ENCODE peak calls at places on chromosomes 6 and 20, in seven cellular contexts. L, U, D, Q, M, G and O are unnamed samples. For H3K4me1, the result is how much of the 10 kb centered on the place peaks cover.

GRCh38 chr20:32010666-32011065 is 428 bp downstream of the CCM2L start:
- DNase-seq in L (peak), U (no peak), D (no peak), Q (no peak), M (no peak), G (no peak), O (no peak)

GRCh38 chr6:157034433-157035230 is 257.5 kb downstream of the ARID1B start:
- DNase-seq in L (peak), U (no peak), D (no peak), Q (no peak), M (peak), G (no peak), O (no peak)

GRCh38 chr6:98931710-98932109 is 16.0 kb downstream of the FBXL4 start:
- DNase-seq in L (peak), U (no peak), D (no peak), Q (no peak), M (no peak), G (no peak), O (no peak)

GRCh38 chr6:138526822-138527235 is 27.5 kb upstream of the NHSL1 start:
- DNase-seq in L (peak), U (no peak), D (no peak), Q (no peak), M (peak), G (no peak), O (no peak)

GRCh38 chr6:165846123-165846966 is 183.3 kb upstream of the PDE10A start:
- DNase-seq in L (no peak), U (no peak), D (no peak), Q (no peak), M (no peak), G (no peak), O (no peak)

GRCh38 chr20:36199293-36200257 is 36.7 kb upstream of the AAR2 start:
- DNase-seq in L (peak), U (peak), D (peak), Q (peak), M (peak), G (peak), O (no peak)

GRCh38 chr6:112298816-112299281 is 44.5 kb upstream of the LAMA4 start:
- DNase-seq in L (no peak), U (no peak), D (peak), Q (no peak), M (no peak), G (no peak), O (no peak)

GRCh38 chr6:36443498-36443844 is 671 bp downstream of the KCTD20 start:
- DNase-seq in L (no peak), U (no peak), D (no peak), Q (no peak), M (no peak), G (no peak), O (no peak)

GRCh38 chr20:62952373-62953166 is at the start of gene SLC17A9:
- DNase-seq in L (peak), U (peak), D (no peak), Q (peak), M (no peak), G (peak), O (no peak)

GRCh38 chr20:42795399-42795798 is 394.3 kb downstream of the PTPRT start:
- DNase-seq in L (no peak), U (peak), D (no peak), Q (no peak), M (no peak), G (no peak), O (no peak)

GRCh38 chr6:33174784-33175183 is 17.5 kb downstream of the COL11A2 start:
- DNase-seq in L (no peak), U (no peak), D (no peak), Q (no peak), M (no peak), G (no peak), O (no peak)

GRCh38 chr20:10079964-10080363 is 45.2 kb downstream of the ANKEF1 start:
- DNase-seq in L (no peak), U (no peak), D (no peak), Q (no peak), M (peak), G (no peak), O (no peak)

GRCh38 chr20:16423311-16424212 is 149.7 kb downstream of the KIF16B start:
- DNase-seq in L (no peak), U (no peak), D (no peak), Q (peak), M (no peak), G (no peak), O (no peak)

GRCh38 chr6:122297010-122297409 is 102.4 kb upstream of the HSF2 start:
- DNase-seq in L (no peak), U (no peak), D (no peak), Q (no peak), M (no peak), G (no peak), O (no peak)

GRCh38 chr20:4836473-4836872 is 114.8 kb downstream of the PRND start:
- DNase-seq in L (no peak), U (no peak), D (no peak), Q (no peak), M (no peak), G (no peak), O (peak)

GRCh38 chr6:108118359-108118724 is 43.8 kb upstream of the OSTM1 start:
- DNase-seq in L (peak), U (no peak), D (no peak), Q (no peak), M (no peak), G (no peak), O (no peak)

GRCh38 chr6:30452736-30453507 is 36.4 kb upstream of the HLA-E start:
- DNase-seq in L (no peak), U (no peak), D (no peak), Q (no peak), M (no peak), G (no peak), O (no peak)

GRCh38 chr6:53982361-53983050 is 128.7 kb upstream of the MLIP start:
- DNase-seq in L (no peak), U (no peak), D (no peak), Q (no peak), M (no peak), G (no peak), O (no peak)

GRCh38 chr20:40955326-40955725 is 73.3 kb upstream of the TOP1 start:
- DNase-seq in L (no peak), U (no peak), D (no peak), Q (no peak), M (no peak), G (no peak), O (peak)

GRCh38 chr6:132235596-132236280 is 165.5 kb downstream of the MOXD1 start:
- DNase-seq in L (no peak), U (no peak), D (no peak), Q (no peak), M (no peak), G (no peak), O (no peak)

GRCh38 chr6:132259070-132259469 is 142.2 kb downstream of the MOXD1 start:
- DNase-seq in L (peak), U (no peak), D (no peak), Q (no peak), M (peak), G (no peak), O (no peak)

GRCh38 chr6:16468991-16469615 is 230.7 kb downstream of the GMPR start:
- DNase-seq in L (no peak), U (no peak), D (no peak), Q (no peak), M (no peak), G (no peak), O (no peak)

GRCh38 chr6:169044376-169045230 is 209.0 kb downstream of the THBS2 start:
- DNase-seq in L (no peak), U (peak), D (no peak), Q (no peak), M (no peak), G (no peak), O (no peak)

GRCh38 chr20:8853805-8854338 is 215.0 kb upstream of the PLCB4 start:
- DNase-seq in L (peak), U (no peak), D (peak), Q (peak), M (peak), G (no peak), O (no peak)

GRCh38 chr20:22836211-22836610 is 198.9 kb upstream of the SSTR4 start:
- DNase-seq in L (no peak), U (no peak), D (no peak), Q (no peak), M (no peak), G (no peak), O (no peak)

GRCh38 chr6:98946266-98946817 is 1.4 kb downstream of the FBXL4 start:
- DNase-seq in L (no peak), U (no peak), D (no peak), Q (no peak), M (no peak), G (no peak), O (no peak)

GRCh38 chr20:45293041-45294002 is 13.3 kb upstream of the RBPJL start:
- DNase-seq in L (peak), U (peak), D (peak), Q (peak), M (peak), G (peak), O (no peak)

GRCh38 chr20:237479-237878 is 10.4 kb downstream of the DEFB129 start:
- DNase-seq in L (no peak), U (no peak), D (no peak), Q (no peak), M (no peak), G (no peak), O (no peak)

GRCh38 chr6:34207695-34208443 is 28.8 kb upstream of the HMGA1 start:
- DNase-seq in L (no peak), U (peak), D (no peak), Q (no peak), M (no peak), G (no peak), O (no peak)

GRCh38 chr6:9875605-9876353 is 539.1 kb downstream of the TFAP2A start:
- DNase-seq in L (no peak), U (no peak), D (no peak), Q (no peak), M (no peak), G (no peak), O (no peak)

GRCh38 chr6:82589509-82590206 is 226.0 kb downstream of the TPBG start:
- DNase-seq in L (peak), U (no peak), D (peak), Q (no peak), M (peak), G (no peak), O (no peak)

GRCh38 chr20:63121749-63122405 is 94.1 kb downstream of the YTHDF1 start:
- DNase-seq in L (no peak), U (no peak), D (no peak), Q (no peak), M (no peak), G (no peak), O (no peak)

GRCh38 chr20:33305591-33306057 is 22.6 kb downstream of the BPIFB1 start:
- DNase-seq in L (no peak), U (no peak), D (peak), Q (no peak), M (peak), G (no peak), O (no peak)

GRCh38 chr6:93358435-93358834 is 60.9 kb downstream of the EPHA7 start:
- DNase-seq in L (no peak), U (no peak), D (no peak), Q (no peak), M (no peak), G (no peak), O (no peak)

GRCh38 chr6:15065603-15066002 is 180.3 kb upstream of the JARID2 start:
- DNase-seq in L (no peak), U (no peak), D (no peak), Q (no peak), M (peak), G (no peak), O (no peak)

GRCh38 chr6:152272486-152272885 is 364.7 kb downstream of the SYNE1 start:
- DNase-seq in L (no peak), U (no peak), D (no peak), Q (no peak), M (no peak), G (no peak), O (no peak)

GRCh38 chr6:69802995-69803394 is 6.2 kb upstream of the LMBRD1 start:
- DNase-seq in L (peak), U (no peak), D (no peak), Q (no peak), M (no peak), G (no peak), O (no peak)

GRCh38 chr6:147201885-147202515 is 2.2 kb upstream of the STXBP5 start:
- DNase-seq in L (peak), U (no peak), D (peak), Q (no peak), M (no peak), G (no peak), O (no peak)

GRCh38 chr6:98572579-98572978 is 261.8 kb upstream of the POU3F2 start:
- DNase-seq in L (no peak), U (no peak), D (no peak), Q (no peak), M (no peak), G (no peak), O (no peak)

GRCh38 chr6:158978752-158979151 is 21.2 kb downstream of the RSPH3 start:
- DNase-seq in L (no peak), U (no peak), D (no peak), Q (no peak), M (no peak), G (no peak), O (no peak)

DNA sequence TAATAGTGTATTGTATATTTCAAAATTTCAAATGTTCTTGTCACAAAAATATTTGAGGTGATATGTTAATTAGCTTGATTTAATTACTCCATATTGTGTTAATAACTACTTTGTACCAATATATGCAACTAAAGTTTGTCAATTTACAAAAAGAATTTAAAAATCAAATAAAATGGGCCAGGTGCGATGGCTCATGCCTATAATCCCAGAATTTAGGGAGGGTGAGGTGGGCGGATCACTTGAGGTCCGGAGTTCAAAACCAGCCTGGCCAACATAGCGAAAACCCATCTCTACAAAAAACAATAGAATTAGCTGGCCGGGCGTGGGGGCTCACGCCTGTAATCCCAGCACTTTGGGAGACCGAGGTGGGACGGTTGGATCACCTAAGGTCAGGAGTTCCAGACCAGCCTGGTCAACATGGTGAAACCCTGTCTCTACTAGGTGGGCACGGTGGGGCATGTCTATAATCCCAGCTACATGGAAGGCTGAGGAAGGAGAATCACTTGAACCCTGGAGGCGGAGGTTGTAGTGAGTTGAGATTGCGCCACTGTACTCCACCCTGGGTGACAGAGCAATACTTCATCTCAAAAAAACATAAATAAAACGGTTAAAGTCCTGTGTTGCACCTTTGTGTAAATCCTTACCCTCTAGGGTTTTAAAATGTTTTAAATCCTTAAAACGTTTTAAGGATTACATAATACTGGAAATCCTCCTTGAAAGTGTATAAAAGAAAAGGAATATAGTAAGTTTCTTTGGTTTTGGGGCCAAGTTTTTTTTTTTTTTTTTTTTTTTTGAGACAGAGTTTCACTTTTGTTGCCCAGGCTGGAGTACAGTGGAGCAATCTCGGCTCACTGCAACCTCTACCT is 4.0 kb downstream of the HSPA1B start:
- DNase-seq in L (no peak), U (peak), D (no peak), Q (no peak), M (no peak), G (no peak), O (no peak)
- H3K4me1 ChIP-seq in L (under half), U (under half), D (under half), Q (under half), M (under half), G (under half), O (under half)

GRCh38 chr20:37416202-37417145 is 70.5 kb downstream of the SRC start:
- DNase-seq in L (no peak), U (no peak), D (no peak), Q (no peak), M (no peak), G (no peak), O (no peak)

GRCh38 chr20:37418591-37418990 is 72.7 kb downstream of the SRC start:
- DNase-seq in L (no peak), U (no peak), D (no peak), Q (no peak), M (no peak), G (no peak), O (no peak)

GRCh38 chr20:37417146-37417856 is 71.4 kb downstream of the SRC start:
- DNase-seq in L (peak), U (no peak), D (no peak), Q (no peak), M (no peak), G (no peak), O (no peak)

GRCh38 chr20:37419307-37419706 is 73.4 kb downstream of the SRC start:
- DNase-seq in L (no peak), U (no peak), D (no peak), Q (no peak), M (no peak), G (no peak), O (no peak)

GRCh38 chr20:37417857-37418501 is 72.0 kb downstream of the SRC start:
- DNase-seq in L (no peak), U (no peak), D (no peak), Q (no peak), M (no peak), G (no peak), O (no peak)
- H3K4me1 ChIP-seq in L (half or more), U (under half), D (under half), Q (under half), M (under half), G (under half), O (under half)

GRCh38 chr20:17844133-17844429 is 124.5 kb downstream of the SNX5 start:
- DNase-seq in L (no peak), U (no peak), D (no peak), Q (no peak), M (no peak), G (no peak), O (no peak)
- H3K4me1 ChIP-seq in L (under half), U (under half), D (under half), Q (under half), M (under half), G (under half), O (under half)

DNA sequence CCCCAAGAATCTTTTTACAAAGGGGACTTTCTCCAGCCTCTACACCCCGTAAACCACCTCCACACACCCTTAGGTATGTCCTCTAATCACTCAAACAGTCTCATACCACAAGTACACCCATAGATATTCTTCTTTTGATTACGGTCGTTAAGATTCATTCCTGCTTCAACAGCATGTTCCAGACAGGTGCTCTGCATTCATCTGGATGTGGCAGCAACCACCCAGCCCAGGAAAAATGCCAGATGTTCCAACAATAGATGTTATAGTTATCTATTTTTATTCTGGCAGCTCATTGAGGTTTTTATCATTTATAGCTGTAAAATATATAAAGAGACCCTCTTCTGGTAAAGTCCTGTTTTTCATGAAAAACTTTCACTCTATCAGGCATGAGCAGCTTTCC is 60.7 kb downstream of the SIM1 start:
- DNase-seq in L (no peak), U (no peak), D (no peak), Q (no peak), M (no peak), G (no peak), O (no peak)
- H3K4me1 ChIP-seq in L (under half), U (under half), D (under half), Q (under half), M (under half), G (under half), O (under half)

GRCh38 chr20:59158673-59159072 is 4.9 kb upstream of the ZNF831 start:
- DNase-seq in L (no peak), U (no peak), D (no peak), Q (no peak), M (no peak), G (no peak), O (no peak)

GRCh38 chr20:59159822-59160740 is 3.5 kb upstream of the ZNF831 start:
- DNase-seq in L (no peak), U (no peak), D (no peak), Q (no peak), M (no peak), G (no peak), O (peak)

GRCh38 chr20:59157961-59158541 is 5.6 kb upstream of the ZNF831 start:
- DNase-seq in L (peak), U (no peak), D (no peak), Q (no peak), M (no peak), G (no peak), O (no peak)

GRCh38 chr20:59157064-59157463 is 6.6 kb upstream of the ZNF831 start:
- DNase-seq in L (no peak), U (no peak), D (no peak), Q (no peak), M (no peak), G (no peak), O (no peak)

GRCh38 chr20:59159091-59159821 is 4.4 kb upstream of the ZNF831 start:
- DNase-seq in L (peak), U (no peak), D (no peak), Q (no peak), M (no peak), G (no peak), O (peak)
- H3K4me1 ChIP-seq in L (under half), U (under half), D (under half), Q (under half), M (under half), G (under half), O (under half)

GRCh38 chr6:143061597-143062385 is 1.1 kb downstream of the AIG1 start:
- DNase-seq in L (no peak), U (no peak), D (no peak), Q (no peak), M (no peak), G (no peak), O (no peak)

GRCh38 chr6:143058987-143059386 is 1.7 kb upstream of the AIG1 start:
- DNase-seq in L (peak), U (no peak), D (no peak), Q (no peak), M (peak), G (no peak), O (no peak)

GRCh38 chr6:143060806-143061596 is at the start of gene AIG1:
- DNase-seq in L (peak), U (peak), D (no peak), Q (no peak), M (peak), G (peak), O (no peak)

GRCh38 chr6:143059616-143060353 is 904 bp upstream of the AIG1 start:
- DNase-seq in L (no peak), U (no peak), D (peak), Q (peak), M (no peak), G (no peak), O (no peak)

DNA sequence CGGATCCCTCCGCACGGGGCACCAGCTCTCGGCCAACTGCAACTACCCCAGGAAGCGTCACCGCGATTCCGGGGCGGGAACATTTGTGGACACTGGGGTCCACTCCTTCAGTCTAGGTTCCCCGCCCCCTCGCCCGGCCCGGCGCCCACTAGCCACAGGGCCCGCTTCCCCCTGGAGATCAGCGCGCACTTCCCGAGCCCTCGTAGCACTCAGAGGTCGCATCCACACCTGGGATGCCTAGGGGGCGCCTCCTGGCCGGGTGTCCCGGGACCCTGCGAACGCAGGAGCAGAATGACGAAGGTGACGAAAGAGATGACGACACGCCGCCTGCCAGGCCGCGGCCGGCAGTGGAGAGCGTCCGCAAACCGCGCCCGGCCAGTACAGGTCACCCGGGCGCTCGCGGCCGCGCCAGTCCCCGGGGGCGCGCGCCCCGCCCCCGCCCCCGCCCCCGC is 309 bp upstream of the AIG1 start:
- DNase-seq in L (peak), U (peak), D (peak), Q (peak), M (peak), G (peak), O (no peak)
- H3K4me1 ChIP-seq in L (under half), U (under half), D (half or more), Q (under half), M (under half), G (under half), O (under half)

GRCh38 chr20:3222635-3223600 is 13.6 kb downstream of the ITPA start:
- DNase-seq in L (no peak), U (peak), D (peak), Q (peak), M (no peak), G (no peak), O (no peak)
- H3K4me1 ChIP-seq in L (under half), U (under half), D (under half), Q (under half), M (under half), G (under half), O (under half)